ENCODE peak calls at places on chromosomes 3 and 15, in five cellular contexts. Y, M, X, E and H are unnamed samples.

GRCh38 chr15:60375255-60375809 is 22.5 kb downstream of the ANXA2 start:
- DNase-seq in Y (no peak), M (no peak), X (no peak), E (no peak), H (no peak)

GRCh38 chr3:52225452-52226228 is at the start of gene TLR9:
- DNase-seq in Y (no peak), M (no peak), X (no peak), E (no peak), H (no peak)

GRCh38 chr3:136893848-136894443 is 31.9 kb downstream of the NCK1 start:
- DNase-seq in Y (no peak), M (no peak), X (no peak), E (no peak), H (peak; percentile 5)

GRCh38 chr3:196287066-196287404 is 491 bp downstream of the PCYT1A start:
- DNase-seq in Y (no peak), M (no peak), X (no peak), E (peak; percentile 45), H (no peak)

GRCh38 chr15:74406992-74407705 is 26.6 kb downstream of the SEMA7A start:
- DNase-seq in Y (peak; percentile 87), M (peak; percentile 56), X (peak; percentile 66), E (no peak), H (no peak)

GRCh38 chr3:38554127-38554827 is 58.1 kb downstream of the EXOG start:
- DNase-seq in Y (no peak), M (no peak), X (no peak), E (no peak), H (no peak)

GRCh38 chr3:8182904-8183303 is 318.7 kb upstream of the LMCD1 start:
- DNase-seq in Y (no peak), M (no peak), X (no peak), E (no peak), H (no peak)

GRCh38 chr3:145739926-145740325 is 421.1 kb downstream of the PLOD2 start:
- DNase-seq in Y (no peak), M (no peak), X (no peak), E (no peak), H (no peak)